ENCODE peak calls at places on chromosomes 4 and X, in five cellular contexts. D is WERI-Rb-1; X is CD4-positive, alpha-beta T cell; G is upper lobe of left lung; J is NB4. A is an unnamed sample.

GRCh38 chr4:139689093-139689722 is 23.6 kb downstream of the MGST2 start:
- DNase-seq in D (peak), X (no peak), G (no peak), J (no peak), A (no peak)

GRCh38 chrX:84188320-84188834 is 378 bp upstream of the RPS6KA6 start:
- DNase-seq in D (peak), X (no peak), G (no peak), J (no peak), A (no peak)

GRCh38 chr4:124931050-124931449 is 218.5 kb upstream of the ANKRD50 start:
- DNase-seq in D (no peak), X (no peak), G (no peak), J (no peak), A (no peak)

GRCh38 chr4:79747252-79747651 is 325.8 kb downstream of the ANTXR2 start:
- DNase-seq in D (no peak), X (no peak), G (no peak), J (no peak), A (no peak)

GRCh38 chr4:80197601-80198444 is 520 bp downstream of the PRDM8 start:
- DNase-seq in D (peak), X (no peak), G (peak), J (no peak), A (no peak)

GRCh38 chrX:111823068-111823467 is 52.9 kb upstream of the TRPC5OS start:
- DNase-seq in D (peak), X (no peak), G (no peak), J (peak), A (no peak)

GRCh38 chr4:15332377-15332776 is 95.5 kb upstream of the C1QTNF7 start:
- DNase-seq in D (no peak), X (no peak), G (no peak), J (no peak), A (no peak)

GRCh38 chr4:168710353-168710946 is 213.6 kb downstream of the PALLD start:
- DNase-seq in D (peak), X (no peak), G (no peak), J (peak), A (no peak)

GRCh38 chr4:39502034-39502658 is 25.1 kb downstream of the UGDH start:
- DNase-seq in D (no peak), X (no peak), G (no peak), J (no peak), A (no peak)

GRCh38 chr4:168527560-168527959 is 30.7 kb downstream of the PALLD start:
- DNase-seq in D (no peak), X (no peak), G (no peak), J (no peak), A (no peak)

GRCh38 chr4:144336633-144337032 is 196.1 kb upstream of the GYPA start:
- DNase-seq in D (no peak), X (no peak), G (no peak), J (no peak), A (no peak)

GRCh38 chrX:7270018-7270417 is 122.1 kb upstream of the PUDP start:
- DNase-seq in D (no peak), X (no peak), G (no peak), J (peak), A (no peak)

GRCh38 chr4:5051692-5052423 is 578 bp downstream of the STK32B start:
- DNase-seq in D (no peak), X (no peak), G (peak), J (peak), A (no peak)

GRCh38 chr4:108714880-108715279 is 48.0 kb downstream of the ETNPPL start:
- DNase-seq in D (no peak), X (no peak), G (no peak), J (no peak), A (no peak)

GRCh38 chr4:7422098-7422897 is 12.4 kb downstream of the PSAPL1 start:
- DNase-seq in D (peak), X (no peak), G (no peak), J (no peak), A (no peak)

DNA sequence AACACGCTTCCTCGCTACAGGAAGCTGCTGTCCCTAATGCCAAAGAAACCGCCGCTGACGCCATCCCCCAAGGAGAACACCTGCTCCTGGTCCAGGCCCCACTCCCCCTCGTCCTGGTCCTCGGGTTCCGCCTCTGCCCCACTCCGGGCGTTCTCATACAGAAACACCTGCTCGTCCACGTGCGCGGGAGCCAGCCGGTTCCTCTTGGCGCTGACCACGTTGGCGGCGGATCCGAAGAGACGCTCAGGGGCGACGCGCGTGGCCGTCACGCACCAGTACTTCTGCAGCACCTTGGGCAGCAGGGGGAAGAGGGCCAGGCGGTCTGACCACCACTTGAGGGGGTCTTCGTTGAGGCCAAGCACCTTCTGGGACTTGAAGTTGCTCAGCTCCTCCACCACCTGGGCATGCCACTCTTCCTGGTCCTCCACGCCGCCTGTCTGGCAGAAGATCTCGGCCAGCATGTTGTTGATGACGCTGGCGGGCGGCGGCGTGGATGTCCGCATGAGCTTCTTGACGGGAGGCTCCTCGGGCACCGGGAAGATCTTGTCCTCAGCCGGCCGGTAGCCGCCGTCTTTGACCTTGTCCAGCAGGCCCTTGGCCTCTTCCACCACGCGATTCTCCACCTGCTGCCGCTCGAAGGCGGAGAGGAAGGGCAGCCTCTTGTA is 12.0 kb downstream of the DHRSX start:
- DNase-seq in D (peak), X (no peak), G (peak), J (no peak), A (no peak)
- TF ChIP-seq CTCF in D (no peak), X (no peak), G (no peak), J (no peak), A (no peak)

GRCh38 chr4:171650543-171650942 is 162.7 kb upstream of the GALNTL6 start:
- DNase-seq in D (peak), X (no peak), G (no peak), J (no peak), A (no peak)
- TF ChIP-seq CTCF in D (peak), X (no peak), G (no peak), J (peak), A (no peak)

GRCh38 chr4:66766557-66766956 is 778.7 kb downstream of the CENPC start:
- DNase-seq in D (no peak), X (no peak), G (no peak), J (no peak), A (no peak)

GRCh38 chr4:66767442-66767841 is 777.9 kb downstream of the CENPC start:
- DNase-seq in D (no peak), X (no peak), G (no peak), J (no peak), A (no peak)

GRCh38 chr4:66769436-66769835 is 775.9 kb downstream of the CENPC start:
- DNase-seq in D (no peak), X (no peak), G (no peak), J (no peak), A (no peak)
- TF ChIP-seq CTCF in D (no peak), X (no peak), G (no peak), J (no peak), A (no peak)

DNA sequence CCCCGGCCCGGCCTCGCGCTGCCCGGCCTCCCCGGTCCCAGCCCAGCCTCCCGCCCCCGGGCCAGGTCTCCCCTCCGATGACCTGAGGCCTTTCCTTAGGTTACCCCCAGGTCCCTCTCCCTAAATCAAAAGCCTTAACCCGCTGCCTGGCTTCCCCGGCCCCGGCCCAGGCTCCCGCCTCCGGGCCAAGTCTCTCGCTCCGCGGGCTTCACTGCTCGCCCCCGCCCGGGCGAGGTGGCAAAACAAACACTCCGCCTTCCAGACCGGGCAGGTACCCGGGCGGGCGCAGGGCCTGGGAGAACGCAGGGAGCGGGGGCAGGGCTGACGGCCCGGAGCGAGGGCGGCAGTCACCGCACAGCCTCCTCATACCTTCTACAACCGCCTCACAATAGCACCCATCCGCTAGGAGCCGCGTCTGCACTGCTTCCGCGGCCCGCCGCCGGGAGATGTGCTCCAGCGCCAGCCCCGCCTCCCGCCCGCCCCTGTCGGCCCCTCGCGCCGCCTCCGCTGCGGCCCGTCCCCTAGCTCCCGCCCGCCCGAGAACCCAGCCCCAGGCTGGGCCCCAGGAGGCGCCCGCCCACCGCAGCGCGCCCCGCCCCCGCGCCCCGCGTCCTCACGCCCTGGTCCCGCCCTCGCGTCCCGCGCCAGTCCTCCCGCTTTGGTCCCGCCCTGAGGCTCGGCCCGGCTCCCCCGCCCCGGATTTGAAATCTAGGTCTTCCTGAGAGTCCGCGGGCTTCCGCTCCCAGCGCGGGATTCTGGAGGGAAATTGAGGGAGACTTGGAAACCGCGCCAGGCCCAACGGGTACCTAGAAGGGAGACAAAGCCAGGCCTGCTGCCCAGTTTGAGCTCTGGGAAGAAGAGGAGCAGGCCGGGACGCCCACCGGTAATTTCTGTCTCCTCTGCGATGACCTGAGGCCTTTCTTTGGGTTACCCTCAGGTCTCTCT is at the start of the genes CASP3 and PRIMPOL:
- DNase-seq in D (peak), X (peak), G (peak), J (peak), A (peak)
- TF ChIP-seq CTCF in D (peak), X (peak), G (peak), J (no peak), A (no peak)

DNA sequence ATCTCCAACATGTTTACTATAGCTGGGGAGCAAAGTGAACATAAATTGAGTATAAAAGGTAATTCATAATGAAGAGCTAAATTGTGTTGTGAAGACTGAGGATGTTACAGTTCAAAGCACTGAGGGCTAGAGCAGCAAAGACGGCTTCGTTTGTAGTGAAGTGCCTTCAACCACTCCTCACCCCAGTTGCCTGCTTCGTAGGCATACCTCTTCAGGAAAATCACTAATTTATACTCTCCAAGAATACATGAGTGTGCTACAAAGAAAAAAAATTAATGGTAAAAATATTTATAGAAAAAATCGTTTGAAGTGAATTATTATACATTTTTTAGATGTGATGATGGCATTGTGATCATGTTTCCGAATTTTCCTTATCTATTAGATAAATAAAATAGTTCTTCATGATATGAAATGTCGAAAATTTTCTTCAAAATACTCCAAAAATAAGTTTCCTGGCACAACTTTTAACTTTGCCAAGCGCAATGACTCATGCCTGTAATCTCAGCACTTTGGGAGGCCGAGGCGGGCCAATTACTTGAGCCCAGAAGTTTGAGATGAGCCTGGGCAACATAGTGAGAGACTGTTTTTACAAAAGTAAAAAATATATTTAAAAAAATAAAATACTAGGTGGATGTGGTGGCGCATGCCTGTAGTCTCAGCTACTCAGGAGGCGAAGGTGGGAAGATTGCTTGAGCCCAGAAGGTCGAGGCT is 41.6 kb downstream of the ZFP42 start:
- DNase-seq in D (no peak), X (no peak), G (no peak), J (no peak), A (no peak)
- TF ChIP-seq CTCF in D (no peak), X (no peak), G (no peak), J (no peak), A (no peak)

DNA sequence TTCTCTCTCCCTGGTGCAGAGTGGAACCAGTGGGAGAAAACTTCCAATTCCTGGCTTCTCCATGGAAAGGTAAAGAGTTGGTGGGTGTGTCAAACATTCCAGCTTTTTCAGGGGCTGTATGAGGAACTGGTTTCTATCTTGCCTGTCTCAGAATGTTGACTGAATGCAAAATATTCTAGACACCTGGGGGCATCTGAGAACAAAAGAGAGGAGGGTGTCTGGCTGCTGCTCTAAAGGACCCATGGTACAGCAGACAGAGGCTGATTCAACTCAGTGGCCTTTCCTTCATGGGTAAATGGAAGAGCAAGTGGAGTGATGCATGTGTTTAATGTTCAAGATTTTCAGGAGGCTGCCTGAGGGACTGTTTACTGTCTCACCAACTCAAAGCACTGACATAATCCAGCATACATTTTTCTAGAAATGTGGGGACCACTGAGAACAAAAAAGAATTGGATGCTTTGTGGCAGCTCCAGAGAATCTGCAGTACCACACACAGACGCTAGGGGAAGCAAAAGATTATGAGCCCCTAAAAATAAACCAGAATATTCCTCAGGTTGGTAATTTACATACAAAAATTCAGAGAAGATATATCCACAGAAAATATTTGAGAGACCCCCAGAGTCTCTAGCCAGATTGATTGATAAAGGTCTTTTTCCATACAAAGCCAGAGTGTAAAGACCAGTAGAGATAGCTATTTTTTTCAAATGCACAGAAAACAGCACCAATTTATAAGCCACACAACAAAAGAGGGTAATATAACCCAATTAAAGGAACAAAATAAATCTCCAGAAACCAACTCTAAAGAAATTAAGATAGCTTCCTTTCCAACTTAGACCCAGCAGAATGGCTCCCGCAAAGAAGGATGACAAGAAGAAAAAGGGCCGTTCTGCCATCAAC is 48.0 kb upstream of the STARD8 start:
- DNase-seq in D (no peak), X (no peak), G (no peak), J (peak), A (no peak)
- TF ChIP-seq CTCF in D (peak), X (no peak), G (peak), J (peak), A (no peak)

DNA sequence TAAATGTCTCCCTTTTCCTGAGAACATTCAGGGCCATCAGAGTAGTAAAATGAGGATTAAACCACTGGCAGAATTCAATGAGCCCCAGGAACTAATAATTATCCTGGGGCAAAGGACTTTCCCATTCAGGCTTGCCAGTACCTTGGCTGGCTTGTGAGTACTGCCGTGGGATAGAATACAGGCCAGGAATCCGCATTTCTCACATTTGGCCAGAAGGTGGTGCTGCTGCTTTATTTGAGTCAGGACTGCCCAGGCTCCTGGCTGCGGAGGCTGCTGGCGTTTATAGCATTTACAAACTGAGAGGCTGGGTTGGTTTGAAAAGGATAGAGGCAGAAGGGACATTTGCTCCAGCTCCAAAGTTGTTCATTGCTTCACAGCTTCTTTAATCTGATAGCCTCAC is 91.4 kb downstream of the RTL9 start:
- DNase-seq in D (peak), X (peak), G (no peak), J (peak), A (peak)
- TF ChIP-seq CTCF in D (peak), X (peak), G (peak), J (peak), A (no peak)

GRCh38 chr4:167020410-167020809 is 213.9 kb downstream of the SPOCK3 start:
- DNase-seq in D (peak), X (no peak), G (no peak), J (peak), A (no peak)
- TF ChIP-seq CTCF in D (peak), X (no peak), G (no peak), J (peak), A (no peak)